ENCODE peak calls at places on chromosomes 11 and 22, in five cellular contexts. I is iPS-NIHi11, Y is sciatic nerve, U is BE2C, K is right atrium auricular region. N is an unnamed sample.

GRCh38 chr11:14519692-14520085 is 497 bp downstream of the PSMA1 start:
- DNase-seq in Y (no peak), U (no peak), I (no peak), K (no peak), N (no peak)

GRCh38 chr22:43417555-43417954 is 5.7 kb downstream of the MPPED1 start:
- DNase-seq in Y (no peak), I (no peak), K (no peak), U (no peak), N (no peak)

GRCh38 chr11:111561801-111562325 is 21.3 kb downstream of the LAYN start:
- DNase-seq in U (no peak), I (no peak), Y (no peak), K (no peak), N (peak; percentile 74)

GRCh38 chr22:48494256-48494967 is 1333.3 kb downstream of the BRD1 start:
- DNase-seq in Y (peak; percentile 48), U (no peak), I (no peak), K (no peak), N (no peak)

GRCh38 chr22:47175151-47175760 is 412.8 kb downstream of the TBC1D22A start:
- DNase-seq in I (no peak), K (no peak), U (no peak), Y (peak; percentile 49), N (no peak)

GRCh38 chr11:17801166-17801565 is 66.6 kb downstream of the KCNC1 start:
- DNase-seq in Y (no peak), I (peak; percentile 58), K (no peak), U (no peak), N (peak; percentile 23)

GRCh38 chr22:16783453-16783852 is 41.8 kb downstream of the XKR3 start:
- DNase-seq in U (no peak), K (no peak), I (no peak), Y (no peak), N (no peak)

GRCh38 chr11:46308632-46309419 is 31.4 kb downstream of the CREB3L1 start:
- DNase-seq in U (peak; percentile 63), K (peak; percentile 91), Y (peak; percentile 89), I (peak; percentile 84), N (peak; percentile 83)

GRCh38 chr22:36198936-36199616 is 2.5 kb downstream of the APOL4 start:
- DNase-seq in U (no peak), I (no peak), K (no peak), Y (no peak), N (no peak)

GRCh38 chr11:39236916-39237315 is 2222.5 kb downstream of the LRRC4C start:
- DNase-seq in K (no peak), Y (no peak), I (no peak), U (no peak), N (no peak)

GRCh38 chr11:74000307-74000630 is 8.6 kb downstream of the UCP3 start:
- DNase-seq in Y (peak; percentile 12), U (no peak), I (no peak), K (no peak), N (no peak)

GRCh38 chr11:13249992-13250391 is 27.6 kb upstream of the BMAL1 start:
- DNase-seq in Y (no peak), U (no peak), I (no peak), K (no peak), N (peak; percentile 56)

GRCh38 chr22:39946571-39947407 is 13.4 kb upstream of the TMA7B start:
- DNase-seq in I (no peak), U (no peak), Y (no peak), K (no peak), N (peak; percentile 84)

GRCh38 chr11:62011881-62012280 is 44.4 kb upstream of the FTH1 start:
- DNase-seq in I (no peak), K (no peak), Y (no peak), U (no peak), N (no peak)

GRCh38 chr11:106208795-106209194 is 131.3 kb downstream of the AASDHPPT start:
- DNase-seq in K (no peak), I (no peak), U (peak; percentile 14), Y (no peak), N (peak; percentile 37)

GRCh38 chr11:107931206-107931605 is 3.0 kb downstream of the RAB39A start:
- DNase-seq in K (no peak), I (no peak), U (no peak), Y (no peak), N (no peak)

GRCh38 chr11:122319011-122319410 is 203.0 kb upstream of the BLID start:
- DNase-seq in K (no peak), U (no peak), I (no peak), Y (no peak), N (no peak)

GRCh38 chr11:86620796-86621575 is 51.4 kb downstream of the ME3 start:
- DNase-seq in U (no peak), K (no peak), I (no peak), Y (no peak), N (no peak)

GRCh38 chr11:102836290-102836875 is 7.0 kb downstream of the MMP3 start:
- DNase-seq in U (no peak), I (peak; percentile 20), Y (no peak), K (no peak), N (peak; percentile 31)